ENCODE peak calls at places on chromosome 5, in nine cellular contexts. One of them, this sample, is unnamed. For H3K4me1, the result is how much of the 10 kb centered on the place peaks cover.

GRCh38 chr5:128009399-128009798 is 74.2 kb upstream of the SLC12A2 start:
- DNase-seq in aorta: no peak
- DNase-seq in CD4-positive, CD25-positive, alpha-beta regulatory T cell: no peak
- DNase-seq in testis: no peak
- DNase-seq in adipocyte: no peak
- DNase-seq in heart left ventricle: no peak
- DNase-seq in A549: no peak
- DNase-seq in mesendoderm: peak
- DNase-seq in tibial artery: no peak
- DNase-seq in this sample: peak

GRCh38 chr5:122972877-122973276 is 63.6 kb downstream of the PPIC start:
- DNase-seq in tibial artery: no peak
- DNase-seq in adipocyte: peak
- DNase-seq in A549: no peak
- DNase-seq in CD4-positive, CD25-positive, alpha-beta regulatory T cell: no peak
- DNase-seq in testis: no peak
- DNase-seq in mesendoderm: no peak
- DNase-seq in heart left ventricle: no peak
- DNase-seq in aorta: no peak
- DNase-seq in this sample: no peak

GRCh38 chr5:174418809-174419522 is 305.4 kb upstream of the MSX2 start:
- DNase-seq in tibial artery: no peak
- DNase-seq in mesendoderm: peak
- DNase-seq in adipocyte: peak
- DNase-seq in heart left ventricle: no peak
- DNase-seq in CD4-positive, CD25-positive, alpha-beta regulatory T cell: no peak
- DNase-seq in A549: peak
- DNase-seq in testis: peak
- DNase-seq in aorta: no peak
- DNase-seq in this sample: peak

GRCh38 chr5:45578270-45578669 is 117.9 kb downstream of the HCN1 start:
- DNase-seq in mesendoderm: peak
- DNase-seq in testis: no peak
- DNase-seq in tibial artery: no peak
- DNase-seq in heart left ventricle: no peak
- DNase-seq in aorta: no peak
- DNase-seq in CD4-positive, CD25-positive, alpha-beta regulatory T cell: no peak
- DNase-seq in A549: no peak
- DNase-seq in adipocyte: no peak
- DNase-seq in this sample: no peak

GRCh38 chr5:147310059-147310704 is 75.4 kb downstream of the STK32A start:
- DNase-seq in testis: peak
- DNase-seq in A549: peak
- DNase-seq in adipocyte: peak
- DNase-seq in aorta: peak
- DNase-seq in CD4-positive, CD25-positive, alpha-beta regulatory T cell: no peak
- DNase-seq in tibial artery: peak
- DNase-seq in heart left ventricle: peak
- DNase-seq in mesendoderm: peak
- DNase-seq in this sample: peak

GRCh38 chr5:87340716-87341115 is 72.0 kb downstream of the CCNH start:
- DNase-seq in A549: no peak
- DNase-seq in tibial artery: no peak
- DNase-seq in CD4-positive, CD25-positive, alpha-beta regulatory T cell: no peak
- DNase-seq in aorta: no peak
- DNase-seq in adipocyte: no peak
- DNase-seq in testis: no peak
- DNase-seq in mesendoderm: no peak
- DNase-seq in heart left ventricle: no peak
- DNase-seq in this sample: no peak

GRCh38 chr5:146510528-146510927 is 5.5 kb downstream of the GPR151 start:
- DNase-seq in A549: no peak
- DNase-seq in tibial artery: no peak
- DNase-seq in testis: no peak
- DNase-seq in adipocyte: peak
- DNase-seq in mesendoderm: no peak
- DNase-seq in CD4-positive, CD25-positive, alpha-beta regulatory T cell: no peak
- DNase-seq in aorta: no peak
- DNase-seq in heart left ventricle: no peak
- DNase-seq in this sample: no peak

GRCh38 chr5:124906339-124907097 is 160.1 kb upstream of the ZNF608 start:
- DNase-seq in CD4-positive, CD25-positive, alpha-beta regulatory T cell: no peak
- DNase-seq in testis: peak
- DNase-seq in mesendoderm: peak
- DNase-seq in heart left ventricle: peak
- DNase-seq in adipocyte: peak
- DNase-seq in A549: no peak
- DNase-seq in tibial artery: peak
- DNase-seq in aorta: no peak
- DNase-seq in this sample: peak

GRCh38 chr5:10460252-10460906 is 18.7 kb downstream of the ROPN1L start:
- DNase-seq in CD4-positive, CD25-positive, alpha-beta regulatory T cell: no peak
- DNase-seq in mesendoderm: no peak
- DNase-seq in adipocyte: peak
- DNase-seq in testis: no peak
- DNase-seq in heart left ventricle: peak
- DNase-seq in tibial artery: peak
- DNase-seq in aorta: peak
- DNase-seq in A549: peak
- DNase-seq in this sample: no peak

GRCh38 chr5:178940569-178941360 is at the start of gene ZNF454:
- DNase-seq in mesendoderm: peak
- DNase-seq in CD4-positive, CD25-positive, alpha-beta regulatory T cell: no peak
- DNase-seq in tibial artery: peak
- DNase-seq in heart left ventricle: peak
- DNase-seq in testis: peak
- DNase-seq in aorta: peak
- DNase-seq in adipocyte: peak
- DNase-seq in A549: no peak
- DNase-seq in this sample: no peak

GRCh38 chr5:156971848-156972525 is 9.0 kb upstream of the TIMD4 start:
- DNase-seq in CD4-positive, CD25-positive, alpha-beta regulatory T cell: no peak
- DNase-seq in heart left ventricle: no peak
- DNase-seq in testis: no peak
- DNase-seq in aorta: no peak
- DNase-seq in mesendoderm: peak
- DNase-seq in tibial artery: no peak
- DNase-seq in adipocyte: no peak
- DNase-seq in A549: no peak
- DNase-seq in this sample: no peak

DNA sequence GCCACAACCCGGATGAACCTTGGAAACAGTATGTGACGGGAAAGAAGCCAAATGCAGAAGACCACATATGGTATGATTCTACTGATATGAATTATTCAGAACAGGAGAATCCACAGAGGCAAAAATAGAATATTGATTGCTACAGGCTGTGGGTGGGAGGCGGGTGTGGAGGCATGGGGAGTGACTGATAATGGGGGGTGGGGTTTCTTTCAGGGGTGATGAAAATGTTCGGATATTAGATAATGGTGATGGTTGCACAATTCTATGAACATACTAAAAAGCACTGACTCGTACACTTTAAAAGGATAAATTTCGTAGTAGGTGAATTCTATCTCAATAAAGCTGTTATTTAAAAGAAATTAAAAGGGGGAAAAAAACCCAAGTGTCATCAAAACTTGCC is 10.7 kb downstream of the IL4 start:
- DNase-seq in A549: no peak
- DNase-seq in testis: no peak
- DNase-seq in adipocyte: no peak
- DNase-seq in CD4-positive, CD25-positive, alpha-beta regulatory T cell: no peak
- DNase-seq in heart left ventricle: no peak
- DNase-seq in tibial artery: no peak
- DNase-seq in mesendoderm: no peak
- DNase-seq in aorta: no peak
- DNase-seq in this sample: no peak
- H3K4me1 ChIP-seq in A549: under half
- H3K4me1 ChIP-seq in testis: under half
- H3K4me1 ChIP-seq in adipocyte: under half
- H3K4me1 ChIP-seq in CD4-positive, CD25-positive, alpha-beta regulatory T cell: under half
- H3K4me1 ChIP-seq in heart left ventricle: under half
- H3K4me1 ChIP-seq in tibial artery: under half
- H3K4me1 ChIP-seq in mesendoderm: under half
- H3K4me1 ChIP-seq in aorta: under half
- H3K4me1 ChIP-seq in this sample: under half

DNA sequence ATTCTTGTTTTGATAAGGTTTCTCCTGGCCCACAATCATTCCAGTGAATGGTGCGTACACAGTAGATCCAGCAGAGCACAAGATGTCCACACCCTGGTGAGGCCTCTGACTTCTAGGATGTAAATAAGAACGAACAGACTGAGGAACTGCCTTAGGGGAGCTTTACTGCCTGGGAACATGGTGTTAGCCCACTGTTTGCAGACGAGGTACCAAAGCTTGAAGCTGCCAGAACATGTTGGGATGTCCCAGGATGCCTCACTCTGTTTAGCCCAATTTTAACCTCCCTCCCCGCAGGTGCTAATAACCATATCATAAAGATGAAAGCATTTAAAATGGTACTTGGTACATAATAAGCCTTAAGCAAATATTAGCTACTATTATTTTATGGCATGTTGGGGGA is 3.5 kb downstream of the LECT2 start:
- DNase-seq in adipocyte: no peak
- DNase-seq in heart left ventricle: no peak
- DNase-seq in CD4-positive, CD25-positive, alpha-beta regulatory T cell: no peak
- DNase-seq in testis: no peak
- DNase-seq in aorta: no peak
- DNase-seq in tibial artery: no peak
- DNase-seq in mesendoderm: no peak
- DNase-seq in A549: no peak
- DNase-seq in this sample: no peak
- H3K4me1 ChIP-seq in adipocyte: under half
- H3K4me1 ChIP-seq in heart left ventricle: under half
- H3K4me1 ChIP-seq in CD4-positive, CD25-positive, alpha-beta regulatory T cell: under half
- H3K4me1 ChIP-seq in testis: under half
- H3K4me1 ChIP-seq in aorta: under half
- H3K4me1 ChIP-seq in tibial artery: under half
- H3K4me1 ChIP-seq in mesendoderm: under half
- H3K4me1 ChIP-seq in A549: under half
- H3K4me1 ChIP-seq in this sample: under half

DNA sequence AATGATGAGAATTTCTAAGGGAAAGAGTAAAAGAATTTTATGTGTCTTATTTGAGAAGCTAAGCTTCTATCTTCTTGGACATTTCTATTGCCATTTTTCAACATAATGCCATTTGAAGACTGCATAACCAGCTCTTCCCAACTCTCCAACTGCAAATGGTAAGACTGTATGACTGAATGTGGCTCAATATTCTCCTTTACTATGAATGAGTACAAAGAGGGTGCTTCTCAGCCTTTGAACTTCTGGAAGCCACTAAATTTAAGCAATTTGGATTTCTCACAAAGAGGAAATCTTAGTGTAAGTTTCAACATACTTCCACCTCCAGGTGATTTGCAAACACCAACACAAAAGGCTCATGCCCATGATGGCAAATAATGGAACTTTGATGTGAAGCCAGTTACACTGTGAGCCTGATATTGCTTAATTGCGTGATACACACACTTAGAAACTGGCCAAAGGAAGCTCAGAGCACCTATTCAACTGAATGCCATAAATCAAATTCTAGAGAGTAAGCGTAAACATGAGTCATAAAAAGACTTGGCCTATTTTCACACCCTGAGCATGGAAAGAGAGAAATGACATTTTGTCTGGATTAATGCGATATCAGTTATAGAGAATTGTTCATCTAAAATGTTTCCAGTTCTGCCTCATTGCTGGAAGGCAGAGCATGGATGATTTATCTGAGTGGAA is 145.4 kb downstream of the PLK2 start:
- DNase-seq in tibial artery: no peak
- DNase-seq in testis: no peak
- DNase-seq in aorta: no peak
- DNase-seq in CD4-positive, CD25-positive, alpha-beta regulatory T cell: no peak
- DNase-seq in A549: no peak
- DNase-seq in heart left ventricle: no peak
- DNase-seq in mesendoderm: no peak
- DNase-seq in adipocyte: no peak
- DNase-seq in this sample: no peak
- H3K4me1 ChIP-seq in tibial artery: under half
- H3K4me1 ChIP-seq in testis: under half
- H3K4me1 ChIP-seq in aorta: under half
- H3K4me1 ChIP-seq in CD4-positive, CD25-positive, alpha-beta regulatory T cell: under half
- H3K4me1 ChIP-seq in A549: under half
- H3K4me1 ChIP-seq in heart left ventricle: under half
- H3K4me1 ChIP-seq in mesendoderm: under half
- H3K4me1 ChIP-seq in adipocyte: under half
- H3K4me1 ChIP-seq in this sample: under half

GRCh38 chr5:141839015-141839513 is 39.1 kb downstream of the PCDH1 start:
- DNase-seq in aorta: no peak
- DNase-seq in testis: no peak
- DNase-seq in mesendoderm: peak
- DNase-seq in heart left ventricle: no peak
- DNase-seq in tibial artery: no peak
- DNase-seq in CD4-positive, CD25-positive, alpha-beta regulatory T cell: no peak
- DNase-seq in A549: no peak
- DNase-seq in adipocyte: no peak
- DNase-seq in this sample: peak

GRCh38 chr5:141832131-141832530 is 46.1 kb downstream of the PCDH1 start:
- DNase-seq in mesendoderm: no peak
- DNase-seq in aorta: no peak
- DNase-seq in A549: no peak
- DNase-seq in heart left ventricle: no peak
- DNase-seq in CD4-positive, CD25-positive, alpha-beta regulatory T cell: no peak
- DNase-seq in tibial artery: no peak
- DNase-seq in testis: no peak
- DNase-seq in adipocyte: no peak
- DNase-seq in this sample: no peak

GRCh38 chr5:141838326-141839014 is 39.7 kb downstream of the PCDH1 start:
- DNase-seq in testis: no peak
- DNase-seq in heart left ventricle: no peak
- DNase-seq in aorta: no peak
- DNase-seq in tibial artery: no peak
- DNase-seq in adipocyte: no peak
- DNase-seq in A549: no peak
- DNase-seq in CD4-positive, CD25-positive, alpha-beta regulatory T cell: no peak
- DNase-seq in mesendoderm: no peak
- DNase-seq in this sample: peak

GRCh38 chr5:141834331-141834730 is 43.9 kb downstream of the PCDH1 start:
- DNase-seq in testis: no peak
- DNase-seq in mesendoderm: no peak
- DNase-seq in aorta: no peak
- DNase-seq in tibial artery: no peak
- DNase-seq in adipocyte: no peak
- DNase-seq in heart left ventricle: no peak
- DNase-seq in A549: no peak
- DNase-seq in CD4-positive, CD25-positive, alpha-beta regulatory T cell: no peak
- DNase-seq in this sample: no peak

DNA sequence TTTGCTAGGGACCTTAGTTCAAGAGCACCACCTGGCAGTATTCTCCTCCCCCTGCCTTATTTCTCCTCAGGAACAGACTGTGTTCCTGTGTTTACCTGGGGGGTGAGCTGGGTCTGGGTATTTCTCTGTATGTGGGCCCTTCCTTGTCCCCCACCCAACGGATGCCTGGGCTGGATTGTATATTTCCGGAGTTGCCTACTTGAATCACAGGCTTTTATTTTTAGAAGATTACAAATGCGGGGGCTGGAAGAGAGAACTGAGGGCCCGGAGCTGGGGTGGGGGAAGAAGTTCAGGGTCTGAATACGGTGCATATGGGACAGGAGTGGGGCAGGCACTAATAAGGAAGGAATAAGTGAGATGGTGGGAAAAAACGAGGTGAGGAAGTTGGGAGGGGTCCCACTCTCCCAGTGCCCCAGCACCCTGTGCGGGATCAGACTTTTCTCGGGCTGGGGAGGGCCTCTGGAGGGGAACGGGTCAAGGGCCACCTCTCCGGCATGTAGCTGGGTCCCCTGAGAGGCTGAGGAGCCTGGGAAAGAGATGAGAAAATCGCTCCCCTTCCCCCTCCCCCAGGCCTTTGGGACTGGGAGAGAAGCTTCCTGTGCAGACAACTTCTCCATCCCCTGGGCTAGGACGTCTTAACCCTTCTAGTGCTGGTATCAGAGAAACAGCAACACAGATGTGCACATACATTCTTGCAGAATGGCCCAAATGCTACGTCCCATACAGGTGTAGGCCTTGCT is 42.1 kb downstream of the PCDH1 start:
- DNase-seq in mesendoderm: peak
- DNase-seq in tibial artery: no peak
- DNase-seq in adipocyte: peak
- DNase-seq in testis: no peak
- DNase-seq in CD4-positive, CD25-positive, alpha-beta regulatory T cell: no peak
- DNase-seq in heart left ventricle: peak
- DNase-seq in aorta: no peak
- DNase-seq in A549: no peak
- DNase-seq in this sample: peak
- H3K4me1 ChIP-seq in mesendoderm: under half
- H3K4me1 ChIP-seq in tibial artery: under half
- H3K4me1 ChIP-seq in adipocyte: under half
- H3K4me1 ChIP-seq in testis: under half
- H3K4me1 ChIP-seq in CD4-positive, CD25-positive, alpha-beta regulatory T cell: under half
- H3K4me1 ChIP-seq in heart left ventricle: half or more
- H3K4me1 ChIP-seq in aorta: under half
- H3K4me1 ChIP-seq in A549: under half
- H3K4me1 ChIP-seq in this sample: under half